ENCODE peak calls at places on chromosome 5, in ten cellular contexts. K, N, E, G, I, Q, Y, S, Z and J are unnamed samples.

GRCh38 chr5:174398171-174398570 is 326.2 kb upstream of the MSX2 start:
- DNase-seq in K (no peak), N (no peak), E (no peak), G (no peak), I (no peak), Q (no peak), Y (no peak), S (no peak), Z (no peak), J (no peak)

GRCh38 chr5:132250547-132250946 is 6.9 kb upstream of the PDLIM4 start:
- DNase-seq in K (peak; percentile 41), N (no peak), E (no peak), G (no peak), I (peak; percentile 12), Q (no peak), Y (no peak), S (no peak), Z (no peak), J (no peak)

GRCh38 chr5:149773245-149774095 is 43.4 kb downstream of the PPARGC1B start:
- DNase-seq in K (no peak), N (no peak), E (no peak), G (no peak), I (no peak), Q (no peak), Y (no peak), S (no peak), Z (no peak), J (no peak)

GRCh38 chr5:142253938-142254895 is 70.6 kb downstream of the SPRY4 start:
- DNase-seq in K (no peak), N (peak; percentile 17), E (no peak), G (no peak), I (no peak), Q (no peak), Y (no peak), S (no peak), Z (no peak), J (no peak)

GRCh38 chr5:35066260-35066795 is 18.6 kb upstream of the AGXT2 start:
- DNase-seq in K (no peak), N (no peak), E (no peak), G (peak; percentile 11), I (no peak), Q (no peak), Y (no peak), S (no peak), Z (no peak), J (no peak)

GRCh38 chr5:132459031-132459982 is 31.3 kb downstream of the IRF1 start:
- DNase-seq in K (no peak), N (peak; percentile 52), E (no peak), G (peak; percentile 76), I (no peak), Q (no peak), Y (no peak), S (no peak), Z (no peak), J (peak; percentile 53)

GRCh38 chr5:6713274-6714181 is at the start of gene TENT4A:
- DNase-seq in K (no peak), N (peak; percentile 12), E (no peak), G (no peak), I (peak; percentile 52), Q (no peak), Y (peak; percentile 99), S (peak; percentile 47), Z (peak; percentile 77), J (no peak)

GRCh38 chr5:158482201-158482600 is 617.5 kb downstream of the EBF1 start:
- DNase-seq in K (no peak), N (no peak), E (no peak), G (no peak), I (no peak), Q (no peak), Y (no peak), S (no peak), Z (no peak), J (no peak)

GRCh38 chr5:1484416-1485319 is 39.1 kb downstream of the LPCAT1 start:
- DNase-seq in K (no peak), N (no peak), E (no peak), G (peak; percentile 91), I (no peak), Q (no peak), Y (peak; percentile 91), S (no peak), Z (no peak), J (peak; percentile 96)

GRCh38 chr5:126600631-126601511 is at the start of gene PHAX:
- DNase-seq in K (peak; percentile 89), N (peak; percentile 86), E (peak; percentile 19), G (peak; percentile 90), I (peak; percentile 81), Q (peak; percentile 71), Y (peak; percentile 94), S (peak; percentile 68), Z (peak; percentile 88), J (peak; percentile 85)

GRCh38 chr5:148408092-148408491 is 24.3 kb downstream of the FBXO38 start:
- DNase-seq in K (no peak), N (no peak), E (no peak), G (no peak), I (no peak), Q (no peak), Y (no peak), S (no peak), Z (no peak), J (no peak)

GRCh38 chr5:141522301-141522700 is 33.4 kb downstream of the PCDHGC5 start:
- DNase-seq in K (no peak), N (no peak), E (no peak), G (no peak), I (no peak), Q (no peak), Y (no peak), S (no peak), Z (no peak), J (no peak)